ENCODE peak calls at places on chromosome 22, in six cellular contexts. D is activated naive CD8-positive, alpha-beta T cell treated with anti-CD3 and anti-CD28 coated beads, Interleukin-2, amount 50 U/mL, for 24 hours; U is lower lobe of right lung; N is bronchial epithelial cell; I is progenitor cell of endocrine pancreas; C is T-cell. A is an unnamed sample.

GRCh38 chr22:48135641-48136040 is 1373.2 kb downstream of the TBC1D22A start:
- DNase-seq in D (no peak), U (no peak), N (no peak), I (no peak), C (no peak), A (no peak)

GRCh38 chr22:48890693-48891554 is 936.7 kb downstream of the BRD1 start:
- DNase-seq in D (no peak), U (peak), N (no peak), I (no peak), C (no peak), A (no peak)

GRCh38 chr22:17268501-17269223 is 49.4 kb upstream of the ADA2 start:
- DNase-seq in D (no peak), U (no peak), N (no peak), I (no peak), C (no peak), A (no peak)

GRCh38 chr22:23117890-23118646 is 23.7 kb downstream of the RSPH14 start:
- DNase-seq in D (no peak), U (no peak), N (no peak), I (no peak), C (no peak), A (no peak)

GRCh38 chr22:18966748-18967147 is 30.7 kb upstream of the PRODH start:
- DNase-seq in D (no peak), U (peak), N (no peak), I (no peak), C (no peak), A (no peak)

GRCh38 chr22:46057206-46057605 is 80.2 kb upstream of the WNT7B start:
- DNase-seq in D (no peak), U (peak), N (no peak), I (no peak), C (no peak), A (no peak)

GRCh38 chr22:23121026-23121823 is 20.6 kb downstream of the RSPH14 start:
- DNase-seq in D (no peak), U (no peak), N (no peak), I (no peak), C (no peak), A (no peak)

GRCh38 chr22:34490911-34491310 is 570.6 kb upstream of the LARGE1 start:
- DNase-seq in D (no peak), U (no peak), N (no peak), I (no peak), C (no peak), A (no peak)

GRCh38 chr22:37965940-37966664 is 12.6 kb downstream of the POLR2F start:
- DNase-seq in D (no peak), U (no peak), N (no peak), I (no peak), C (no peak), A (no peak)

GRCh38 chr22:20945578-20945934 is 21.5 kb upstream of the AIFM3 start:
- DNase-seq in D (no peak), U (no peak), N (no peak), I (no peak), C (no peak), A (no peak)

GRCh38 chr22:49636214-49636613 is 191.5 kb downstream of the BRD1 start:
- DNase-seq in D (no peak), U (no peak), N (no peak), I (no peak), C (no peak), A (no peak)

GRCh38 chr22:32469799-32470212 is 4.8 kb upstream of the FBXO7 start:
- DNase-seq in D (no peak), U (no peak), N (peak), I (no peak), C (no peak), A (no peak)

GRCh38 chr22:25987948-25988347 is 181.3 kb upstream of the SEZ6L start:
- DNase-seq in D (peak), U (no peak), N (no peak), I (no peak), C (no peak), A (no peak)

GRCh38 chr22:42893366-42894150 is 36.5 kb upstream of the ARFGAP3 start:
- DNase-seq in D (no peak), U (no peak), N (no peak), I (no peak), C (no peak), A (no peak)

GRCh38 chr22:31659246-31659645 is 2.8 kb downstream of the PISD start:
- DNase-seq in D (no peak), U (no peak), N (peak), I (no peak), C (no peak), A (no peak)

GRCh38 chr22:20758688-20759087 is 15.2 kb upstream of the SERPIND1 start:
- DNase-seq in D (no peak), U (no peak), N (no peak), I (no peak), C (no peak), A (no peak)

GRCh38 chr22:40728731-40729189 is 49.5 kb downstream of the MCHR1 start:
- DNase-seq in D (peak), U (peak), N (peak), I (no peak), C (peak), A (peak)

GRCh38 chr22:32801436-32802290 is at the start of gene TIMP3:
- DNase-seq in D (no peak), U (peak), N (no peak), I (peak), C (no peak), A (no peak)

GRCh38 chr22:36541831-36542391 is 12.9 kb upstream of the EIF3D start:
- DNase-seq in D (peak), U (no peak), N (peak), I (no peak), C (no peak), A (no peak)

GRCh38 chr22:39988386-39989114 is 6.2 kb upstream of the FAM83F start:
- DNase-seq in D (no peak), U (no peak), N (no peak), I (no peak), C (no peak), A (no peak)

GRCh38 chr22:17097701-17098100 is 12.9 kb downstream of the IL17RA start:
- DNase-seq in D (no peak), U (no peak), N (no peak), I (no peak), C (no peak), A (no peak)

GRCh38 chr22:19700790-19701419 is 13.4 kb upstream of the SEPTIN5 start:
- DNase-seq in D (no peak), U (no peak), N (no peak), I (no peak), C (no peak), A (no peak)

GRCh38 chr22:50626856-50627451 is 998 bp downstream of the ARSA start:
- DNase-seq in D (no peak), U (no peak), N (no peak), I (no peak), C (no peak), A (no peak)

GRCh38 chr22:20615021-20615420 is 107.6 kb downstream of the MED15 start:
- DNase-seq in D (no peak), U (no peak), N (peak), I (no peak), C (no peak), A (no peak)

GRCh38 chr22:23786261-23786710 is 480 bp upstream of the SMARCB1 start:
- DNase-seq in D (peak), U (no peak), N (no peak), I (no peak), C (no peak), A (no peak)

GRCh38 chr22:22110548-22111266 is 128.1 kb upstream of the TOP3B start:
- DNase-seq in D (peak), U (no peak), N (peak), I (peak), C (no peak), A (no peak)

A was measured in T follicular helper cell.